ENCODE peak calls at places on chromosomes 3 and 15, in nine cellular contexts. V is OCI-LY7, T is neural progenitor cell, X is GM23338, I is GM23248, D is MM.1S, H is hepatocyte, P is PC-3, Z is HCT116. U is an unnamed sample.

GRCh38 chr3:55885721-55886120 is 398.6 kb upstream of the WNT5A start:
- DNase-seq in I (peak), X (peak), D (no peak), H (peak), P (peak), Z (no peak), T (no peak), V (no peak), U (no peak)

GRCh38 chr3:176663819-176664218 is 533.5 kb downstream of the TBL1XR1 start:
- DNase-seq in V (peak), Z (peak), P (peak), D (peak), I (peak), X (peak), T (peak), H (peak), U (peak)

GRCh38 chr3:54093849-54094248 is 28.5 kb upstream of the CACNA2D3 start:
- DNase-seq in I (no peak), Z (no peak), D (no peak), V (no peak), P (no peak), H (no peak), T (no peak), X (no peak), U (no peak)

GRCh38 chr15:89138999-89139612 is 50.9 kb downstream of the ABHD2 start:
- DNase-seq in X (no peak), I (peak), Z (no peak), P (peak), D (no peak), H (no peak), V (no peak), T (no peak), U (no peak)

GRCh38 chr3:122587572-122587971 is 10.1 kb downstream of the PARP15 start:
- DNase-seq in Z (no peak), D (no peak), I (no peak), H (no peak), V (no peak), X (peak), T (no peak), P (no peak), U (no peak)

GRCh38 chr3:72031581-72031980 is 246.6 kb upstream of the PROK2 start:
- DNase-seq in I (peak), H (no peak), X (no peak), V (no peak), D (no peak), T (no peak), Z (no peak), P (peak), U (no peak)

GRCh38 chr3:176469694-176470205 is 727.5 kb downstream of the TBL1XR1 start:
- DNase-seq in D (no peak), H (no peak), X (peak), T (peak), I (peak), P (peak), Z (peak), V (no peak), U (no peak)

GRCh38 chr15:90004671-90005070 is 3.5 kb downstream of the ZNF710 start:
- DNase-seq in P (peak), Z (no peak), I (peak), T (no peak), X (no peak), D (no peak), V (no peak), H (peak), U (no peak)

GRCh38 chr3:122890077-122890484 is 95.2 kb downstream of the SLC49A4 start:
- DNase-seq in T (peak), H (peak), I (peak), D (no peak), P (peak), V (peak), Z (no peak), X (peak), U (no peak)

GRCh38 chr15:31145271-31145911 is 43.9 kb upstream of the TRPM1 start:
- DNase-seq in D (no peak), V (no peak), T (no peak), X (no peak), H (no peak), I (no peak), Z (no peak), P (peak), U (no peak)

GRCh38 chr3:58386966-58387365 is 46.7 kb downstream of the PDHB start:
- DNase-seq in H (peak), T (no peak), D (no peak), V (no peak), Z (no peak), X (peak), I (peak), P (no peak), U (no peak)

GRCh38 chr15:47961401-47962090 is 159.2 kb upstream of the SLC24A5 start:
- DNase-seq in T (no peak), X (no peak), Z (no peak), H (no peak), V (no peak), P (peak), I (no peak), D (peak), U (no peak)

GRCh38 chr3:9192238-9192637 is 57.2 kb downstream of the SRGAP3 start:
- DNase-seq in D (no peak), V (no peak), I (no peak), H (peak), P (no peak), Z (no peak), T (no peak), X (no peak), U (no peak)

GRCh38 chr3:33071946-33072345 is 25.0 kb downstream of the GLB1 start:
- DNase-seq in X (no peak), D (peak), Z (no peak), I (no peak), P (no peak), H (no peak), T (no peak), V (no peak), U (no peak)

GRCh38 chr15:83170474-83171165 is 37.0 kb downstream of the HDGFL3 start:
- DNase-seq in H (no peak), T (no peak), D (no peak), Z (no peak), I (peak), P (no peak), V (no peak), X (no peak), U (no peak)

GRCh38 chr3:17974206-17974841 is 231.9 kb upstream of the TBC1D5 start:
- DNase-seq in V (peak), P (peak), I (peak), Z (no peak), H (no peak), D (no peak), X (no peak), T (no peak), U (peak)

GRCh38 chr3:17985658-17986392 is 243.4 kb upstream of the TBC1D5 start:
- DNase-seq in H (no peak), X (no peak), I (no peak), D (no peak), T (no peak), V (no peak), P (peak), Z (no peak), U (no peak)

GRCh38 chr15:45634442-45635190 is at the start of gene SQOR:
- DNase-seq in X (peak), Z (peak), H (peak), P (peak), V (no peak), D (peak), T (peak), I (peak), U (peak)

GRCh38 chr15:70260096-70260495 is 162.4 kb upstream of the TLE3 start:
- DNase-seq in Z (no peak), X (no peak), D (peak), P (no peak), H (no peak), V (peak), T (no peak), I (no peak), U (no peak)

GRCh38 chr15:95699578-95699977 is 630.9 kb upstream of the NR2F2 start:
- DNase-seq in P (no peak), D (no peak), V (no peak), T (no peak), Z (no peak), X (no peak), H (no peak), I (no peak), U (no peak)

GRCh38 chr3:194952882-194953281 is 267.2 kb downstream of the FAM43A start:
- DNase-seq in I (no peak), T (no peak), Z (no peak), V (no peak), X (peak), H (peak), P (no peak), D (no peak), U (peak)

GRCh38 chr3:109532257-109533216 is 195.2 kb upstream of the DPPA4 start:
- DNase-seq in H (peak), X (peak), I (peak), T (peak), Z (peak), V (peak), D (peak), P (peak), U (peak)

GRCh38 chr3:131896285-131896684 is 138.5 kb downstream of the CPNE4 start:
- DNase-seq in H (no peak), T (no peak), P (peak), I (no peak), V (no peak), D (no peak), Z (no peak), X (no peak), U (no peak)

GRCh38 chr15:31487811-31488436 is 161.3 kb downstream of the KLF13 start:
- DNase-seq in I (peak), V (peak), H (no peak), P (peak), D (peak), Z (no peak), X (no peak), T (no peak), U (no peak)

GRCh38 chr15:73685981-73686380 is 1.8 kb downstream of the CD276 start:
- DNase-seq in T (no peak), H (no peak), Z (no peak), V (no peak), D (no peak), X (no peak), P (no peak), I (peak), U (no peak)

GRCh38 chr15:73685561-73685960 is 1.4 kb downstream of the CD276 start:
- DNase-seq in D (no peak), Z (no peak), I (peak), P (no peak), H (no peak), V (no peak), X (no peak), T (no peak), U (no peak)

GRCh38 chr15:73691398-73691797 is 7.2 kb downstream of the CD276 start:
- DNase-seq in V (no peak), D (no peak), X (peak), H (peak), P (peak), T (peak), I (peak), Z (no peak), U (no peak)

GRCh38 chr15:73686781-73687256 is 2.6 kb downstream of the CD276 start:
- DNase-seq in Z (no peak), P (peak), T (no peak), V (no peak), H (peak), X (no peak), D (no peak), I (peak), U (no peak)

GRCh38 chr15:73688455-73688854 is 4.3 kb downstream of the CD276 start:
- DNase-seq in D (no peak), V (no peak), P (no peak), I (peak), T (no peak), X (no peak), H (peak), Z (no peak), U (peak)
- TF ChIP-seq EZH2phosphoT487 in D (no peak), V (no peak), P (no peak), I (no peak), T (no peak), X (no peak), H (no peak), Z (no peak), U (no peak)

GRCh38 chr3:180036678-180037455 is at the start of gene PEX5L:
- DNase-seq in X (peak), D (peak), T (peak), I (peak), H (peak), P (peak), Z (no peak), V (no peak), U (peak)

GRCh38 chr3:180040966-180041365 is 4.2 kb upstream of the PEX5L start:
- DNase-seq in X (no peak), H (no peak), P (peak), T (no peak), Z (no peak), I (no peak), D (no peak), V (no peak), U (no peak)

DNA sequence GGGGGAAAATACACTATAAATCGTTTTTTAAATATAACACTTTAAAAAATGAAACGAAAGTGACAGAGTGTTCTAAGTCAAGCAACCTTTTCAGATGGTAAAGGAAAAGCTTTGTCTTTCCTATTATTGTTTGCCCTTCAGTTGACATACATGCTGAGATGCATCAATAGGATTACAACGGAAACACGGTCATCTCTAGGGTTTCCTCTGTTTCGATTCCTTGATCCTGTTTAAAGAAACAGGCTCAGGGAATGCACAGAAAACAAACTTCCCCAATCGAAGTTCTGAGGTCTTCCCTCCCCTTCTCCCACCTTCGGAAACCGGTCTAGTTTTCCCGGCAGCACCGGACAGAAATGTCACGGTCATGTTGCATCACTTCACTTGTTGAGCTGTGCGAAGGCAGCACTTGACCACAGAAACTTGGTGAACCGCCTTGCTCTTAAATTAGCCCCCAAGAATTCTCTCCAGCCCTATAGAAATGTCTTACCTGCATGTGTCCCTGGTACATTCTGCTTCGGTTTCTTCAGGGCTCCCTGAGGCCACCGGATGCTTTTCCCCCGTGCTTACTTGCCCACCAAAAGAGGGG is 552 bp downstream of the PEX5L start:
- DNase-seq in D (peak), I (no peak), X (peak), H (no peak), T (peak), Z (no peak), V (no peak), P (no peak), U (peak)
- TF ChIP-seq EZH2phosphoT487 in D (no peak), I (no peak), X (no peak), H (no peak), T (no peak), Z (no peak), V (no peak), P (no peak), U (no peak)

GRCh38 chr15:58492661-58493397 is 61.0 kb downstream of the LIPC start:
- DNase-seq in P (no peak), V (no peak), Z (no peak), I (no peak), H (no peak), X (no peak), T (no peak), D (no peak), U (no peak)

GRCh38 chr15:58491499-58492202 is 59.9 kb downstream of the LIPC start:
- DNase-seq in I (no peak), T (no peak), V (no peak), X (no peak), P (no peak), D (no peak), H (no peak), Z (no peak), U (no peak)

GRCh38 chr15:58489693-58490404 is 58.1 kb downstream of the LIPC start:
- DNase-seq in Z (no peak), D (no peak), V (no peak), P (no peak), I (no peak), X (no peak), T (no peak), H (no peak), U (no peak)

GRCh38 chr15:58490405-58491150 is 58.8 kb downstream of the LIPC start:
- DNase-seq in Z (no peak), T (no peak), I (no peak), P (no peak), X (no peak), H (no peak), D (no peak), V (no peak), U (no peak)

GRCh38 chr15:58491151-58491473 is 59.3 kb downstream of the LIPC start:
- DNase-seq in P (no peak), H (no peak), D (no peak), Z (no peak), I (no peak), X (no peak), T (no peak), V (no peak), U (no peak)
- TF ChIP-seq EZH2phosphoT487 in P (no peak), H (no peak), D (no peak), Z (no peak), I (no peak), X (no peak), T (no peak), V (no peak), U (no peak)

GRCh38 chr15:66754789-66755188 is 52.8 kb downstream of the SMAD6 start:
- DNase-seq in X (no peak), H (no peak), P (no peak), I (no peak), Z (no peak), D (no peak), V (no peak), T (no peak), U (no peak)

GRCh38 chr15:66757030-66757429 is 55.0 kb downstream of the SMAD6 start:
- DNase-seq in Z (no peak), V (no peak), I (no peak), D (no peak), H (no peak), T (no peak), P (no peak), X (no peak), U (no peak)

GRCh38 chr15:66755298-66756068 is 53.4 kb downstream of the SMAD6 start:
- DNase-seq in D (no peak), V (no peak), T (no peak), Z (no peak), X (no peak), I (no peak), P (no peak), H (no peak), U (no peak)

GRCh38 chr15:66757521-66757920 is 55.5 kb downstream of the SMAD6 start:
- DNase-seq in Z (no peak), V (no peak), H (no peak), P (no peak), X (no peak), D (no peak), I (no peak), T (no peak), U (no peak)

GRCh38 chr15:66756220-66756769 is 54.3 kb downstream of the SMAD6 start:
- DNase-seq in H (no peak), T (no peak), V (no peak), I (no peak), Z (no peak), P (no peak), D (no peak), X (no peak), U (no peak)
- TF ChIP-seq EZH2phosphoT487 in H (no peak), T (no peak), V (no peak), I (no peak), Z (no peak), P (no peak), D (no peak), X (no peak), U (no peak)